ENCODE peak calls at places on chromosomes 3 and 15, in six cellular contexts. One of them, this sample, is unnamed.

GRCh38 chr3:194488007-194488742 is 1.4 kb upstream of the ATP13A3 start:
- DNase-seq in GM13976: peak
- DNase-seq in activated CD4-positive, CD25-positive, alpha-beta regulatory T cell: no peak
- DNase-seq in stimulated activated CD4-positive, alpha-beta T cell treated with anti-CD3 and anti-CD28 coated beads, Interleukin-2, amount 100 ng/mL, for 24 hours: no peak
- DNase-seq in activated T-cell treated with anti-CD3 and anti-CD28 coated beads for 48 hours: no peak
- DNase-seq in germinal center: peak
- DNase-seq in this sample: no peak

GRCh38 chr3:19885468-19885867 is 48.5 kb downstream of the EFHB start:
- DNase-seq in GM13976: peak
- DNase-seq in activated CD4-positive, CD25-positive, alpha-beta regulatory T cell: no peak
- DNase-seq in stimulated activated CD4-positive, alpha-beta T cell treated with anti-CD3 and anti-CD28 coated beads, Interleukin-2, amount 100 ng/mL, for 24 hours: peak
- DNase-seq in activated T-cell treated with anti-CD3 and anti-CD28 coated beads for 48 hours: no peak
- DNase-seq in germinal center: peak
- DNase-seq in this sample: no peak

GRCh38 chr3:13414040-13414729 is 5.9 kb downstream of the NUP210 start:
- DNase-seq in GM13976: peak
- DNase-seq in activated CD4-positive, CD25-positive, alpha-beta regulatory T cell: peak
- DNase-seq in stimulated activated CD4-positive, alpha-beta T cell treated with anti-CD3 and anti-CD28 coated beads, Interleukin-2, amount 100 ng/mL, for 24 hours: peak
- DNase-seq in activated T-cell treated with anti-CD3 and anti-CD28 coated beads for 48 hours: peak
- DNase-seq in germinal center: peak
- DNase-seq in this sample: peak

GRCh38 chr15:65233651-65234050 is 22.4 kb upstream of the CILP start:
- DNase-seq in GM13976: no peak
- DNase-seq in activated CD4-positive, CD25-positive, alpha-beta regulatory T cell: no peak
- DNase-seq in stimulated activated CD4-positive, alpha-beta T cell treated with anti-CD3 and anti-CD28 coated beads, Interleukin-2, amount 100 ng/mL, for 24 hours: no peak
- DNase-seq in activated T-cell treated with anti-CD3 and anti-CD28 coated beads for 48 hours: no peak
- DNase-seq in germinal center: no peak
- DNase-seq in this sample: no peak

GRCh38 chr15:23910030-23910429 is 222.9 kb upstream of the NDN start:
- DNase-seq in GM13976: no peak
- DNase-seq in activated CD4-positive, CD25-positive, alpha-beta regulatory T cell: no peak
- DNase-seq in stimulated activated CD4-positive, alpha-beta T cell treated with anti-CD3 and anti-CD28 coated beads, Interleukin-2, amount 100 ng/mL, for 24 hours: no peak
- DNase-seq in activated T-cell treated with anti-CD3 and anti-CD28 coated beads for 48 hours: no peak
- DNase-seq in germinal center: no peak
- DNase-seq in this sample: no peak

GRCh38 chr3:124780767-124781485 is 50.7 kb downstream of the UMPS start:
- DNase-seq in GM13976: no peak
- DNase-seq in activated CD4-positive, CD25-positive, alpha-beta regulatory T cell: no peak
- DNase-seq in stimulated activated CD4-positive, alpha-beta T cell treated with anti-CD3 and anti-CD28 coated beads, Interleukin-2, amount 100 ng/mL, for 24 hours: no peak
- DNase-seq in activated T-cell treated with anti-CD3 and anti-CD28 coated beads for 48 hours: no peak
- DNase-seq in germinal center: no peak
- DNase-seq in this sample: no peak

GRCh38 chr3:39592306-39592705 is 124.8 kb downstream of the MOBP start:
- DNase-seq in GM13976: no peak
- DNase-seq in activated CD4-positive, CD25-positive, alpha-beta regulatory T cell: no peak
- DNase-seq in stimulated activated CD4-positive, alpha-beta T cell treated with anti-CD3 and anti-CD28 coated beads, Interleukin-2, amount 100 ng/mL, for 24 hours: no peak
- DNase-seq in activated T-cell treated with anti-CD3 and anti-CD28 coated beads for 48 hours: no peak
- DNase-seq in germinal center: no peak
- DNase-seq in this sample: no peak

GRCh38 chr15:63997715-63998442 is 48.4 kb downstream of the DAPK2 start:
- DNase-seq in GM13976: no peak
- DNase-seq in activated CD4-positive, CD25-positive, alpha-beta regulatory T cell: no peak
- DNase-seq in stimulated activated CD4-positive, alpha-beta T cell treated with anti-CD3 and anti-CD28 coated beads, Interleukin-2, amount 100 ng/mL, for 24 hours: no peak
- DNase-seq in activated T-cell treated with anti-CD3 and anti-CD28 coated beads for 48 hours: no peak
- DNase-seq in germinal center: no peak
- DNase-seq in this sample: no peak

GRCh38 chr3:190883973-190884832 is 21.7 kb upstream of the GMNC start:
- DNase-seq in GM13976: peak
- DNase-seq in activated CD4-positive, CD25-positive, alpha-beta regulatory T cell: no peak
- DNase-seq in stimulated activated CD4-positive, alpha-beta T cell treated with anti-CD3 and anti-CD28 coated beads, Interleukin-2, amount 100 ng/mL, for 24 hours: peak
- DNase-seq in activated T-cell treated with anti-CD3 and anti-CD28 coated beads for 48 hours: no peak
- DNase-seq in germinal center: peak
- DNase-seq in this sample: no peak

GRCh38 chr15:40379853-40380252 is 2.7 kb upstream of the KNSTRN start:
- DNase-seq in GM13976: no peak
- DNase-seq in activated CD4-positive, CD25-positive, alpha-beta regulatory T cell: no peak
- DNase-seq in stimulated activated CD4-positive, alpha-beta T cell treated with anti-CD3 and anti-CD28 coated beads, Interleukin-2, amount 100 ng/mL, for 24 hours: no peak
- DNase-seq in activated T-cell treated with anti-CD3 and anti-CD28 coated beads for 48 hours: no peak
- DNase-seq in germinal center: no peak
- DNase-seq in this sample: no peak

GRCh38 chr15:31485911-31486461 is 159.4 kb downstream of the KLF13 start:
- DNase-seq in GM13976: no peak
- DNase-seq in activated CD4-positive, CD25-positive, alpha-beta regulatory T cell: no peak
- DNase-seq in stimulated activated CD4-positive, alpha-beta T cell treated with anti-CD3 and anti-CD28 coated beads, Interleukin-2, amount 100 ng/mL, for 24 hours: no peak
- DNase-seq in activated T-cell treated with anti-CD3 and anti-CD28 coated beads for 48 hours: no peak
- DNase-seq in germinal center: no peak
- DNase-seq in this sample: no peak

GRCh38 chr15:57565326-57565725 is 26.4 kb upstream of the MYZAP start:
- DNase-seq in GM13976: no peak
- DNase-seq in activated CD4-positive, CD25-positive, alpha-beta regulatory T cell: no peak
- DNase-seq in stimulated activated CD4-positive, alpha-beta T cell treated with anti-CD3 and anti-CD28 coated beads, Interleukin-2, amount 100 ng/mL, for 24 hours: peak
- DNase-seq in activated T-cell treated with anti-CD3 and anti-CD28 coated beads for 48 hours: no peak
- DNase-seq in germinal center: no peak
- DNase-seq in this sample: no peak

GRCh38 chr3:196122021-196122687 is 40.3 kb upstream of the TFRC start:
- DNase-seq in GM13976: no peak
- DNase-seq in activated CD4-positive, CD25-positive, alpha-beta regulatory T cell: no peak
- DNase-seq in stimulated activated CD4-positive, alpha-beta T cell treated with anti-CD3 and anti-CD28 coated beads, Interleukin-2, amount 100 ng/mL, for 24 hours: no peak
- DNase-seq in activated T-cell treated with anti-CD3 and anti-CD28 coated beads for 48 hours: no peak
- DNase-seq in germinal center: no peak
- DNase-seq in this sample: no peak

GRCh38 chr15:83324799-83325198 is 40.3 kb upstream of the BNC1 start:
- DNase-seq in GM13976: no peak
- DNase-seq in activated CD4-positive, CD25-positive, alpha-beta regulatory T cell: no peak
- DNase-seq in stimulated activated CD4-positive, alpha-beta T cell treated with anti-CD3 and anti-CD28 coated beads, Interleukin-2, amount 100 ng/mL, for 24 hours: no peak
- DNase-seq in activated T-cell treated with anti-CD3 and anti-CD28 coated beads for 48 hours: no peak
- DNase-seq in germinal center: no peak
- DNase-seq in this sample: no peak

GRCh38 chr3:7745711-7746110 is 755.9 kb upstream of the LMCD1 start:
- DNase-seq in GM13976: no peak
- DNase-seq in activated CD4-positive, CD25-positive, alpha-beta regulatory T cell: no peak
- DNase-seq in stimulated activated CD4-positive, alpha-beta T cell treated with anti-CD3 and anti-CD28 coated beads, Interleukin-2, amount 100 ng/mL, for 24 hours: no peak
- DNase-seq in activated T-cell treated with anti-CD3 and anti-CD28 coated beads for 48 hours: no peak
- DNase-seq in germinal center: no peak
- DNase-seq in this sample: no peak

GRCh38 chr15:66291816-66292215 is 1.6 kb upstream of the DIS3L start:
- DNase-seq in GM13976: no peak
- DNase-seq in activated CD4-positive, CD25-positive, alpha-beta regulatory T cell: no peak
- DNase-seq in stimulated activated CD4-positive, alpha-beta T cell treated with anti-CD3 and anti-CD28 coated beads, Interleukin-2, amount 100 ng/mL, for 24 hours: no peak
- DNase-seq in activated T-cell treated with anti-CD3 and anti-CD28 coated beads for 48 hours: no peak
- DNase-seq in germinal center: no peak
- DNase-seq in this sample: no peak

GRCh38 chr15:98951493-98952320 is 55.9 kb downstream of the PGPEP1L start:
- DNase-seq in GM13976: no peak
- DNase-seq in activated CD4-positive, CD25-positive, alpha-beta regulatory T cell: no peak
- DNase-seq in stimulated activated CD4-positive, alpha-beta T cell treated with anti-CD3 and anti-CD28 coated beads, Interleukin-2, amount 100 ng/mL, for 24 hours: no peak
- DNase-seq in activated T-cell treated with anti-CD3 and anti-CD28 coated beads for 48 hours: no peak
- DNase-seq in germinal center: no peak
- DNase-seq in this sample: no peak

GRCh38 chr3:121878411-121878810 is 15.8 kb upstream of the SLC15A2 start:
- DNase-seq in GM13976: no peak
- DNase-seq in activated CD4-positive, CD25-positive, alpha-beta regulatory T cell: no peak
- DNase-seq in stimulated activated CD4-positive, alpha-beta T cell treated with anti-CD3 and anti-CD28 coated beads, Interleukin-2, amount 100 ng/mL, for 24 hours: no peak
- DNase-seq in activated T-cell treated with anti-CD3 and anti-CD28 coated beads for 48 hours: no peak
- DNase-seq in germinal center: no peak
- DNase-seq in this sample: no peak

GRCh38 chr3:195738274-195739044 is 17.7 kb downstream of the MUC20 start:
- DNase-seq in GM13976: no peak
- DNase-seq in activated CD4-positive, CD25-positive, alpha-beta regulatory T cell: no peak
- DNase-seq in stimulated activated CD4-positive, alpha-beta T cell treated with anti-CD3 and anti-CD28 coated beads, Interleukin-2, amount 100 ng/mL, for 24 hours: no peak
- DNase-seq in activated T-cell treated with anti-CD3 and anti-CD28 coated beads for 48 hours: no peak
- DNase-seq in germinal center: no peak
- DNase-seq in this sample: no peak

GRCh38 chr15:62607643-62608042 is 434.9 kb upstream of the TPM1 start:
- DNase-seq in GM13976: no peak
- DNase-seq in activated CD4-positive, CD25-positive, alpha-beta regulatory T cell: no peak
- DNase-seq in stimulated activated CD4-positive, alpha-beta T cell treated with anti-CD3 and anti-CD28 coated beads, Interleukin-2, amount 100 ng/mL, for 24 hours: no peak
- DNase-seq in activated T-cell treated with anti-CD3 and anti-CD28 coated beads for 48 hours: no peak
- DNase-seq in germinal center: no peak
- DNase-seq in this sample: no peak

GRCh38 chr3:414063-414462 is 217.5 kb downstream of the CHL1 start:
- DNase-seq in GM13976: peak
- DNase-seq in activated CD4-positive, CD25-positive, alpha-beta regulatory T cell: no peak
- DNase-seq in stimulated activated CD4-positive, alpha-beta T cell treated with anti-CD3 and anti-CD28 coated beads, Interleukin-2, amount 100 ng/mL, for 24 hours: no peak
- DNase-seq in activated T-cell treated with anti-CD3 and anti-CD28 coated beads for 48 hours: no peak
- DNase-seq in germinal center: peak
- DNase-seq in this sample: no peak

GRCh38 chr3:116877968-116878367 is 168.4 kb downstream of the TUSC7 start:
- DNase-seq in GM13976: no peak
- DNase-seq in activated CD4-positive, CD25-positive, alpha-beta regulatory T cell: no peak
- DNase-seq in stimulated activated CD4-positive, alpha-beta T cell treated with anti-CD3 and anti-CD28 coated beads, Interleukin-2, amount 100 ng/mL, for 24 hours: no peak
- DNase-seq in activated T-cell treated with anti-CD3 and anti-CD28 coated beads for 48 hours: no peak
- DNase-seq in germinal center: no peak
- DNase-seq in this sample: no peak

GRCh38 chr3:190594171-190594570 is 80.3 kb downstream of the IL1RAP start:
- DNase-seq in GM13976: no peak
- DNase-seq in activated CD4-positive, CD25-positive, alpha-beta regulatory T cell: no peak
- DNase-seq in stimulated activated CD4-positive, alpha-beta T cell treated with anti-CD3 and anti-CD28 coated beads, Interleukin-2, amount 100 ng/mL, for 24 hours: no peak
- DNase-seq in activated T-cell treated with anti-CD3 and anti-CD28 coated beads for 48 hours: no peak
- DNase-seq in germinal center: no peak
- DNase-seq in this sample: no peak

GRCh38 chr3:79361748-79362378 is 405.9 kb downstream of the ROBO1 start:
- DNase-seq in GM13976: peak
- DNase-seq in activated CD4-positive, CD25-positive, alpha-beta regulatory T cell: no peak
- DNase-seq in stimulated activated CD4-positive, alpha-beta T cell treated with anti-CD3 and anti-CD28 coated beads, Interleukin-2, amount 100 ng/mL, for 24 hours: no peak
- DNase-seq in activated T-cell treated with anti-CD3 and anti-CD28 coated beads for 48 hours: no peak
- DNase-seq in germinal center: no peak
- DNase-seq in this sample: no peak

GRCh38 chr15:99138491-99138982 is 33.7 kb downstream of the SYNM start:
- DNase-seq in GM13976: no peak
- DNase-seq in activated CD4-positive, CD25-positive, alpha-beta regulatory T cell: no peak
- DNase-seq in stimulated activated CD4-positive, alpha-beta T cell treated with anti-CD3 and anti-CD28 coated beads, Interleukin-2, amount 100 ng/mL, for 24 hours: no peak
- DNase-seq in activated T-cell treated with anti-CD3 and anti-CD28 coated beads for 48 hours: no peak
- DNase-seq in germinal center: no peak
- DNase-seq in this sample: no peak

GRCh38 chr3:159765025-159765859 is 223.4 kb upstream of the IL12A start:
- DNase-seq in GM13976: peak
- DNase-seq in activated CD4-positive, CD25-positive, alpha-beta regulatory T cell: no peak
- DNase-seq in stimulated activated CD4-positive, alpha-beta T cell treated with anti-CD3 and anti-CD28 coated beads, Interleukin-2, amount 100 ng/mL, for 24 hours: peak
- DNase-seq in activated T-cell treated with anti-CD3 and anti-CD28 coated beads for 48 hours: no peak
- DNase-seq in germinal center: peak
- DNase-seq in this sample: no peak

GRCh38 chr3:116905805-116906204 is 196.2 kb downstream of the TUSC7 start:
- DNase-seq in GM13976: no peak
- DNase-seq in activated CD4-positive, CD25-positive, alpha-beta regulatory T cell: no peak
- DNase-seq in stimulated activated CD4-positive, alpha-beta T cell treated with anti-CD3 and anti-CD28 coated beads, Interleukin-2, amount 100 ng/mL, for 24 hours: no peak
- DNase-seq in activated T-cell treated with anti-CD3 and anti-CD28 coated beads for 48 hours: no peak
- DNase-seq in germinal center: no peak
- DNase-seq in this sample: no peak

GRCh38 chr3:64880926-64881325 is 193.1 kb upstream of the ADAMTS9 start:
- DNase-seq in GM13976: no peak
- DNase-seq in activated CD4-positive, CD25-positive, alpha-beta regulatory T cell: no peak
- DNase-seq in stimulated activated CD4-positive, alpha-beta T cell treated with anti-CD3 and anti-CD28 coated beads, Interleukin-2, amount 100 ng/mL, for 24 hours: no peak
- DNase-seq in activated T-cell treated with anti-CD3 and anti-CD28 coated beads for 48 hours: no peak
- DNase-seq in germinal center: no peak
- DNase-seq in this sample: no peak

GRCh38 chr3:141738636-141739363 is 702 bp downstream of the RNF7 start:
- DNase-seq in GM13976: peak
- DNase-seq in activated CD4-positive, CD25-positive, alpha-beta regulatory T cell: no peak
- DNase-seq in stimulated activated CD4-positive, alpha-beta T cell treated with anti-CD3 and anti-CD28 coated beads, Interleukin-2, amount 100 ng/mL, for 24 hours: no peak
- DNase-seq in activated T-cell treated with anti-CD3 and anti-CD28 coated beads for 48 hours: no peak
- DNase-seq in germinal center: no peak
- DNase-seq in this sample: no peak

GRCh38 chr3:67450153-67450552 is 204.3 kb downstream of the SUCLG2 start:
- DNase-seq in GM13976: no peak
- DNase-seq in activated CD4-positive, CD25-positive, alpha-beta regulatory T cell: no peak
- DNase-seq in stimulated activated CD4-positive, alpha-beta T cell treated with anti-CD3 and anti-CD28 coated beads, Interleukin-2, amount 100 ng/mL, for 24 hours: no peak
- DNase-seq in activated T-cell treated with anti-CD3 and anti-CD28 coated beads for 48 hours: no peak
- DNase-seq in germinal center: no peak
- DNase-seq in this sample: no peak

GRCh38 chr15:72421484-72421883 is 23.4 kb downstream of the TMEM202 start:
- DNase-seq in GM13976: no peak
- DNase-seq in activated CD4-positive, CD25-positive, alpha-beta regulatory T cell: no peak
- DNase-seq in stimulated activated CD4-positive, alpha-beta T cell treated with anti-CD3 and anti-CD28 coated beads, Interleukin-2, amount 100 ng/mL, for 24 hours: no peak
- DNase-seq in activated T-cell treated with anti-CD3 and anti-CD28 coated beads for 48 hours: no peak
- DNase-seq in germinal center: no peak
- DNase-seq in this sample: no peak